ENCODE peak calls at places on chromosome 22, in four cellular contexts. Y is WTC11, G is K562, R is HepG2. T is an unnamed sample.

GRCh38 chr22:49586873-49587272 is 240.8 kb downstream of the BRD1 start:
- DNase-seq in Y (peak; percentile 64), G (no peak), R (no peak), T (no peak)

GRCh38 chr22:49969751-49970527 is 9.4 kb downstream of the PIM3 start:
- DNase-seq in Y (no peak), G (no peak), R (no peak), T (no peak)

GRCh38 chr22:43110927-43111623 is 525 bp downstream of the BIK start:
- DNase-seq in Y (peak; percentile 45), G (no peak), R (no peak), T (no peak)

GRCh38 chr22:47371263-47372090 is 609.0 kb downstream of the TBC1D22A start:
- DNase-seq in Y (no peak), G (no peak), R (no peak), T (no peak)

GRCh38 chr22:41343300-41343699 is 38.4 kb upstream of the TEF start:
- DNase-seq in Y (no peak), G (no peak), R (no peak), T (no peak)

GRCh38 chr22:31613286-31613903 is 48.6 kb downstream of the PISD start:
- DNase-seq in Y (no peak), G (no peak), R (no peak), T (no peak)

GRCh38 chr22:48886604-48887393 is 940.9 kb downstream of the BRD1 start:
- DNase-seq in Y (no peak), G (no peak), R (no peak), T (no peak)

GRCh38 chr22:42190274-42190673 is 59.7 kb upstream of the CYP2D6 start:
- DNase-seq in Y (no peak), G (no peak), R (peak; percentile 70), T (no peak)

GRCh38 chr22:19959043-19959586 is 17.5 kb upstream of the TXNRD2 start:
- DNase-seq in Y (peak; percentile 98), G (peak; percentile 100), R (peak; percentile 92), T (no peak)

GRCh38 chr22:35313311-35314121 is 13.8 kb downstream of the TOM1 start:
- DNase-seq in Y (no peak), G (no peak), R (peak; percentile 70), T (no peak)

GRCh38 chr22:47276219-47276843 is 513.9 kb downstream of the TBC1D22A start:
- DNase-seq in Y (no peak), G (no peak), R (no peak), T (no peak)

GRCh38 chr22:26481694-26482093 is 1.9 kb downstream of the HPS4 start:
- DNase-seq in Y (no peak), G (no peak), R (no peak), T (no peak)
- TF ChIP-seq ETV6 in Y (no peak), G (no peak), R (no peak), T (no peak)

DNA sequence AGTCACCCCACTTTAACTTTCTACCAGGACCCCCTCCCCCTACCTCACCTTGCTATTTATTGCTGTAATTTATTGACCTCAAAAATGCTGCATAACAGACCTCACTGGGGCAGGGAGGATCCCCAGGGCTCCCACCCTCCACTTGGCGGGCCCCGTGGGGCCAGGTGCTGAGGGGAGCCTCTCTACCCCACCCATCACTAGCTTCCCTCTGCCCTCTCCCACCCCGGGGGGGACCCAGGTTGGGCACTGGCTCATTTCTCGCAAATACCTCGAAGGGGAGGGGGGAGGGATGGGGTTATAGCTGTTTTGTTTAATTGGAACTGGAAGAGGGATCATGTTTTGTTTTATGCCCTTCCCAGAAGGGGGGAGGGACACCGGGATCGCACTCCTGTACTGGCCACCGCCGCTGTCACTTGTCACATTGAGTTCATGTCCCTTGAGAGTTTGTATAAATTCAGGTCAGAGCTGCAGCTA is 16.3 kb upstream of the TMEM191C start:
- DNase-seq in Y (peak; percentile 10), G (no peak), R (no peak), T (no peak)
- TF ChIP-seq CBFB in Y (no peak), G (no peak), R (no peak), T (no peak)

GRCh38 chr22:28977481-28977971 is 84.1 kb downstream of the C22orf31 start:
- DNase-seq in Y (no peak), G (no peak), R (peak; percentile 89), T (no peak)

GRCh38 chr22:28981818-28982499 is 79.7 kb downstream of the C22orf31 start:
- DNase-seq in Y (no peak), G (no peak), R (peak; percentile 97), T (no peak)

GRCh38 chr22:28978158-28978557 is 83.5 kb downstream of the C22orf31 start:
- DNase-seq in Y (no peak), G (no peak), R (no peak), T (no peak)

GRCh38 chr22:28978863-28979799 is 82.5 kb downstream of the C22orf31 start:
- DNase-seq in Y (no peak), G (no peak), R (no peak), T (no peak)

GRCh38 chr22:28980326-28980725 is 81.3 kb downstream of the C22orf31 start:
- DNase-seq in Y (no peak), G (no peak), R (no peak), T (no peak)
- TF ChIP-seq ETV6 in Y (no peak), G (no peak), R (no peak), T (no peak)

DNA sequence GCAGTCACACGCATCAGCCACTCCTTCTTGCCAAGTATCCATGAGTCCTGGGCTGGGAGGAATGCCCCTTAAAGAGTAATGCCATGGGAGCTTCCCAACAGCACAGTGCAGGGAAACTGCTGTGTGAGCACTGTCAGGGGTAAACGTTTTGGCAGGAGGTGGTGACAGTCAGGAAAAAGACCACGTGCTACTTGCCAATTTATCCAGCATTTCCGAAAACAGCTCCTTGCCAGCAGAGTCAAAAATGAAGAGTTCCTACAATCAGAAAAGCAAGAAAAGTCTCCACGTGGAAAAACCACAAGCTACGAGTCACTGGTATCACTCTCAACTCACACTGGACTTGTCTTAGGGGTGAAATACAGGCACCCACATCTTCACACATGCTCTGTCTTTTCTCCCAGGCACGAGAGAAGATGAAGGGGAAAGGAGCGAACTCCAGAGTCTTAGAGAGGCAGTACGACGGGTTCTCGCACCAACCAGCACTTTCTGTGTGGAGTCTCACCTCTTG is 9.9 kb downstream of the IFT27 start:
- DNase-seq in Y (no peak), G (no peak), R (no peak), T (no peak)
- TF ChIP-seq CBFB in Y (no peak), G (no peak), R (no peak), T (no peak)

GRCh38 chr22:39214383-39215069 is 30.3 kb downstream of the PDGFB start:
- DNase-seq in Y (peak; percentile 57), G (no peak), R (peak; percentile 58), T (no peak)
- TF ChIP-seq ETV6 in Y (no peak), G (no peak), R (no peak), T (no peak)

DNA sequence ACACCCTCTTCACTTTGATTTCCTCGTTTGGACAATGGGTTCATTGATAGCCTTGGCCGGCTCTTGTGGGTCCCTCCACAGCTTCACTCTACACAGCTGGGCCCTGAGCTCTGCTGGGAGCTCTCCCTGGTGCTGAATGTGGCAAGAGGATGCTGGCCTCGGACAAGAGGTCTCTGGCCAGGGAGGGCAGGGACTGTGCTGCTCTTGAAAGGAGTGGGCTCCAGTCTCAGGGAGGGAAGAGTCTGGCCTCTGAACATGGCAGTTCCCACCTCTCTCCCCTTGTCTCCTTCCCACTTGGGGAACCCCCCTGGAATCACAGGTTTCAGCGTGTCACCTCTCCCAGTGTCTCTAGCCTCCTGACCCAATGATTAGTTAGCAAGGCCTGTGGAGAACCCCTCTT is 3.0 kb upstream of the CABP7 start:
- DNase-seq in Y (peak; percentile 89), G (peak; percentile 66), R (peak; percentile 84), T (no peak)
- TF ChIP-seq CBFB in Y (no peak), G (no peak), R (peak; percentile 49), T (no peak)

T was measured in GM12878.